ENCODE peak calls at places on chromosomes 1 and 21, in ten cellular contexts. U is HFF-Myc, P is left ventricle myocardium inferior, A is choroid plexus epithelial cell, W is GM12865, Z is lower lobe of right lung, M is A549, L is dorsolateral prefrontal cortex, B is progenitor cell of endocrine pancreas, Q is H1. K is an unnamed sample.
A peak's percentile ranks its signal among the peaks of the same experiment; 100 is the strongest.

GRCh38 chr1:230141797-230142607 is 75.0 kb downstream of the GALNT2 start:
- DNase-seq in U (no peak), P (no peak), A (no peak), W (no peak), Z (no peak), M (no peak), L (no peak), B (no peak), Q (no peak), K (no peak)

GRCh38 chr1:232534552-232535517 is 95.1 kb downstream of the SIPA1L2 start:
- DNase-seq in U (no peak), P (no peak), A (no peak), W (no peak), Z (no peak), M (no peak), L (no peak), B (no peak), Q (no peak), K (no peak)

GRCh38 chr1:101288491-101288944 is 51.7 kb downstream of the S1PR1 start:
- DNase-seq in U (peak; percentile 85), P (peak; percentile 30), A (peak; percentile 94), W (peak; percentile 84), Z (peak; percentile 59), M (peak; percentile 69), L (peak; percentile 54), B (peak; percentile 50), Q (no peak), K (peak; percentile 53)

GRCh38 chr1:84379128-84379527 is 19.2 kb upstream of the DNASE2B start:
- DNase-seq in U (peak; percentile 44), P (no peak), A (peak; percentile 88), W (no peak), Z (no peak), M (no peak), L (no peak), B (no peak), Q (no peak), K (no peak)

GRCh38 chr1:233613252-233614172 is at the start of gene KCNK1:
- DNase-seq in U (peak; percentile 35), P (peak; percentile 51), A (peak; percentile 77), W (peak; percentile 57), Z (peak; percentile 87), M (peak; percentile 80), L (peak; percentile 60), B (peak; percentile 63), Q (peak; percentile 41), K (peak; percentile 56)

GRCh38 chr1:230210326-230210978 is 143.4 kb downstream of the GALNT2 start:
- DNase-seq in U (no peak), P (no peak), A (no peak), W (peak; percentile 3), Z (no peak), M (no peak), L (no peak), B (no peak), Q (no peak), K (no peak)

GRCh38 chr21:46667191-46667734 is 31.8 kb downstream of the PRMT2 start:
- DNase-seq in U (no peak), P (no peak), A (peak; percentile 50), W (peak; percentile 34), Z (no peak), M (peak; percentile 45), L (no peak), B (no peak), Q (no peak), K (peak; percentile 46)

GRCh38 chr1:50268049-50268448 is 155.2 kb downstream of the DMRTA2 start:
- DNase-seq in U (no peak), P (no peak), A (no peak), W (peak; percentile 11), Z (no peak), M (no peak), L (no peak), B (peak; percentile 57), Q (no peak), K (no peak)

GRCh38 chr1:22287946-22288520 is 145.1 kb upstream of the WNT4 start:
- DNase-seq in U (no peak), P (no peak), A (no peak), W (no peak), Z (no peak), M (no peak), L (no peak), B (no peak), Q (no peak), K (no peak)

GRCh38 chr1:238177351-238177750 is 286.6 kb upstream of the ZP4 start:
- DNase-seq in U (no peak), P (no peak), A (no peak), W (no peak), Z (no peak), M (no peak), L (no peak), B (no peak), Q (no peak), K (no peak)

GRCh38 chr1:226674892-226675719 is 64.0 kb downstream of the ITPKB start:
- DNase-seq in U (no peak), P (peak; percentile 49), A (peak; percentile 73), W (peak; percentile 92), Z (peak; percentile 64), M (no peak), L (no peak), B (no peak), Q (no peak), K (no peak)

GRCh38 chr1:5287178-5288155 is 633.1 kb downstream of the AJAP1 start:
- DNase-seq in U (no peak), P (no peak), A (no peak), W (no peak), Z (no peak), M (no peak), L (no peak), B (no peak), Q (no peak), K (no peak)

DNA sequence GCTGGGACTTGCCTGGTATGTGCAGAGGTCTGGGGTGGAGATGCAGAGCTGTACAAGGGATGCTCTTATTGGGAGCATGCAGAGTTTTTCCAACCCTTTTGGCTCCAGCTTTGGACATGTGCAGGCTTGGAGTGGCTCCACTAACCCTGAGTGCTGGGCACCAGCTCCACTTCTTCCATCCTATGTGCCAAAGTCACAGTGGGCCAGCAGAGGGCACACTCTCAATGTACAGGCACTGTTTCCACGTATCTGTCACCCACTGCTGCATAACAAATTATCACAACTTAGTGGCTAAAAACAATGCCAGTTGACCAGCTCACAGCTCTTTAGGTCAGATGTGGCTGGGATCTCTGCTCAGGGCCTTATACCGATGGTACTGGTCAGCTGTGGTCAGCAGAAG is 631.8 kb downstream of the AJAP1 start:
- DNase-seq in U (no peak), P (no peak), A (no peak), W (no peak), Z (no peak), M (no peak), L (no peak), B (no peak), Q (no peak), K (no peak)
- TF ChIP-seq CTCF in U (no peak), P (no peak), A (no peak), W (peak; percentile 30), Z (peak; percentile 14), M (no peak), L (peak; percentile 24), B (no peak), Q (peak; percentile 61), K (no peak)

DNA sequence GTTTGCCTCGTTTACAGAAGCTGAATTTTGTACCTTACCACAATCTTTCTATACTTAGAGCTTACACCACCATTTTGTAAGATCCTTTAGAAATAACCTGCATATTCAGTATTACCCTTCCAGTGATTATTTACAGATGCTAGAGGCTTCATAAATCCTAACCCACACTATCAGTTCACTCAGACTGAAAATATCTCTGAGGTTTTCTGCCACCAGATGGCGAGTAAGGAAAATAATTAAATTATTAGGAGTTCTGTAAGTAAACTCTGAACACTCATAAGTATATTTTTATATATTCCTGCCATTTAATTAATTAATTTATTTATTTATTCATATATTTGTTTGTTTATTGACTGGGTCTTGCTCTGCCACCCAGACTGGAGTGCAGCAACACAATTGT is 1635.2 kb downstream of the PLA2G4A start:
- DNase-seq in U (no peak), P (no peak), A (peak; percentile 21), W (no peak), Z (no peak), M (peak; percentile 7), L (no peak), B (no peak), Q (no peak), K (no peak)
- TF ChIP-seq CTCF in U (no peak), P (no peak), A (peak; percentile 33), W (no peak), Z (no peak), M (peak; percentile 16), L (no peak), B (no peak), Q (no peak), K (no peak)

GRCh38 chr1:202860744-202861419 is 28.1 kb downstream of the RABIF start:
- DNase-seq in U (no peak), P (peak; percentile 21), A (peak; percentile 28), W (no peak), Z (peak; percentile 83), M (peak; percentile 57), L (peak; percentile 51), B (peak; percentile 66), Q (peak; percentile 78), K (peak; percentile 72)
- TF ChIP-seq CTCF in U (no peak), P (no peak), A (no peak), W (no peak), Z (no peak), M (no peak), L (no peak), B (no peak), Q (no peak), K (no peak)

DNA sequence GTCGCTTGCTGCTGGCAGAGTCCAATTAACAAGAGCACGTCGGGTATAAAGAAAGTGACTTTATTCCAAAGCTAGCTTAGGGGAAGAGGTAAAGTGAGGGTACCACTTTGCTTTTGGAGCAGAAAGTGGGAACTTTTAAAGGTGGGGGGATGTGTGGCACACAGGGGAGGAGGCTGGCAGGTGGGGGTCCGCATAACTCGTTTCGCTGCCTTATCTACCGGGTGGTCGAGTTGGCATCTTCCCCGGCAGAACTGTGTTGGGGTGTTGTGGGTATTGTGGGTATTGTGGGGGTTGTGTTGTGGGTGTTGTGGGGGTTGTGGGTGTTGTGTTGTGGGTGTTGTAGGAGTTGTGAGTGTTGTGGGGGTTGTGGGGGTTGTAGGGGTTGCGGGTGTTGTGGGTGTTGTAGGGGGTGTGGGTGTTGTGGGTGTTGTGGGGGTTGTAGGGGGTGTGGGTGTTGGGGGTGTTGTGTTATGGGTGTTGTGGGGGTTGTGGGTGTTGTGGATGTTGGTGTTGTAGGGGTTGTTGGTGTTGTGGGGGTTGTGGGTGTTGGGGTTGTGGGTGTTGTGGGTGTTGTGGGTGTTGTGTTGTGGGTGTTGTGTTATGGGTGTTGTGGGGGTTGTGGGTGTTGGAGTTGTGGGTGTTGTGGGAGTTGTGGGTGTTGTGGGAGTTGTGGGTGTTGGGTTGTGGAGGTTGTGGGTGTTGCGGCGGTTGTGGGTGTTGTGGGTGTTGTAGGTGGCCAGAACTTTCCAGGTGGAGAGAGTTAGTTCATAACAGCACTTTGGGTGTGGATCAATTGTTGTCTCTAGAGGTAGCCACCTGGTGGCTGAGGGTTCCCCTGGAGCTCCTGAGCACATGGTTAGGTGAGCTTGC is 52.7 kb downstream of the AGPAT3 start:
- DNase-seq in U (no peak), P (no peak), A (no peak), W (peak; percentile 72), Z (peak; percentile 32), M (no peak), L (no peak), B (no peak), Q (no peak), K (no peak)
- TF ChIP-seq CTCF in U (no peak), P (no peak), A (peak; percentile 16), W (peak; percentile 41), Z (no peak), M (no peak), L (no peak), B (no peak), Q (no peak), K (no peak)